ENCODE peak calls at places on chromosomes 12 and 14, in four cellular contexts. One of them, this sample, is unnamed.

GRCh38 chr12:48882972-48883304 is 17.3 kb upstream of the RND1 start:
- DNase-seq in upper lobe of left lung: no peak
- DNase-seq in ovary: no peak
- DNase-seq in tibial nerve: no peak
- DNase-seq in this sample: no peak

GRCh38 chr12:78571953-78572352 is 292.6 kb upstream of the SYT1 start:
- DNase-seq in upper lobe of left lung: no peak
- DNase-seq in ovary: peak
- DNase-seq in tibial nerve: no peak
- DNase-seq in this sample: no peak

GRCh38 chr14:60183724-60184596 is 18.8 kb upstream of the DHRS7 start:
- DNase-seq in upper lobe of left lung: no peak
- DNase-seq in ovary: no peak
- DNase-seq in tibial nerve: no peak
- DNase-seq in this sample: no peak

GRCh38 chr12:44709166-44709565 is 166.9 kb downstream of the NELL2 start:
- DNase-seq in upper lobe of left lung: no peak
- DNase-seq in ovary: no peak
- DNase-seq in tibial nerve: no peak
- DNase-seq in this sample: no peak

GRCh38 chr12:32896438-32897275 is at the start of gene PKP2:
- DNase-seq in upper lobe of left lung: peak
- DNase-seq in ovary: peak
- DNase-seq in tibial nerve: no peak
- DNase-seq in this sample: no peak

GRCh38 chr12:121282072-121282742 is 14.3 kb downstream of the CAMKK2 start:
- DNase-seq in upper lobe of left lung: no peak
- DNase-seq in ovary: no peak
- DNase-seq in tibial nerve: no peak
- DNase-seq in this sample: no peak

GRCh38 chr14:21168055-21168454 is 12.2 kb upstream of the OR5AU1 start:
- DNase-seq in upper lobe of left lung: no peak
- DNase-seq in ovary: no peak
- DNase-seq in tibial nerve: no peak
- DNase-seq in this sample: no peak

GRCh38 chr14:105710119-105711057 is 184.0 kb downstream of the TMEM121 start:
- DNase-seq in upper lobe of left lung: no peak
- DNase-seq in ovary: no peak
- DNase-seq in tibial nerve: no peak
- DNase-seq in this sample: no peak

GRCh38 chr12:81573228-81573627 is 185.9 kb downstream of the PPFIA2 start:
- DNase-seq in upper lobe of left lung: no peak
- DNase-seq in ovary: no peak
- DNase-seq in tibial nerve: no peak
- DNase-seq in this sample: no peak

GRCh38 chr14:101491841-101492240 is 69.5 kb upstream of the DIO3 start:
- DNase-seq in upper lobe of left lung: no peak
- DNase-seq in ovary: no peak
- DNase-seq in tibial nerve: peak
- DNase-seq in this sample: no peak

GRCh38 chr12:52632656-52633055 is 14.3 kb upstream of the KRT73 start:
- DNase-seq in upper lobe of left lung: no peak
- DNase-seq in ovary: no peak
- DNase-seq in tibial nerve: no peak
- DNase-seq in this sample: no peak

GRCh38 chr12:101490286-101490920 is 15.3 kb downstream of the SPIC start:
- DNase-seq in upper lobe of left lung: peak
- DNase-seq in ovary: no peak
- DNase-seq in tibial nerve: no peak
- DNase-seq in this sample: no peak

GRCh38 chr12:121810234-121810817 is 6.5 kb downstream of the SETD1B start:
- DNase-seq in upper lobe of left lung: no peak
- DNase-seq in ovary: peak
- DNase-seq in tibial nerve: no peak
- DNase-seq in this sample: no peak

GRCh38 chr14:55771242-55772025 is 191.4 kb downstream of the KTN1 start:
- DNase-seq in upper lobe of left lung: no peak
- DNase-seq in ovary: no peak
- DNase-seq in tibial nerve: no peak
- DNase-seq in this sample: no peak
- TF ChIP-seq EP300 in upper lobe of left lung: no peak
- TF ChIP-seq EP300 in ovary: no peak
- TF ChIP-seq EP300 in tibial nerve: no peak
- TF ChIP-seq EP300 in this sample: no peak

DNA sequence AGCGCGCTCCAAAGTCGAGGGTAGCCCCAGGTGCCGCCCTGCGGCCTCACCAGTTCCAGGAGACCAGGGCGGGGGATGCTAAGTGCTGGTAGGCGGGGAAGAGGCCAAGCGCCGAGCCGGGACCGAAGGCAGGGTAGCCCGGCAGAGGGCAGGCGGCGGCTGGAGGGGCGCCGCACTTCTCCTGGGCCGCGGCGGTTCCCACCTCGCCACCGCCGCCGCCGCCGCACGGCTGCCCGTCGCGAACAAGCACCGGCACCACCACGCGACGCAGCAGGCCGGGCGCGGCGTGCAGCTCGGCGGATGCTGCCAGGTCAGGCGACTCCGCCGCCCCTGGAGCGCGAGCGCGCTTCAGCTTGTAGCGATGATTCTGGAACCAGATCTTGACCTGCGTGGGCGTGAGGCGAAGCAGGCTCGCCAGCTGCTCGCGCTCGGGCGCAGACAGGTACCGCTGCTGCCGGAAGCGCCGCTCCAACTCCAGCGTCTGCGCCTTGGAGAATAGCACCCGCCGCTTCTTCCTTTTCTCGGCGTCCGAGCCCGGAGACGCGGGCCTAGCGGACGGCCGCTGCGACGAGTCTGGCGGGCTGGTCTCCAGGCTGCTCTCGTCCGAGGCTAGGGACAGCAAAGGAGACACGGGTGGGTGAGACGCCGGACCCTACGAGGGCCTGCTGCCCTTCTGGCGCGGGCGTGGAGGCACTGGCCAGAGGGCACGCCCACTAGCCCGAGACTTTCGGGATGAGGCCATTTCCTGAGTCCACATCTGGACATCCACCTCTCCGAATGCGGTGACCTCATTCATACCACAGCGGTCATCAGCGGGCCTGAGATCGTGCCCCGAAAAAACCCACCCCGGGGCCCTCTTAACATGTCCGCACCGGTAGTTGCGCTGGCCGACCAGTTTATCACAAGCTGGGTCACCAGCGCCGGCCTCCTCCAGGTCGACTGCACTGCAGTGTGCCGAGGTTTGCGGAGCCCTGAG is 1.3 kb downstream of the NKX2-8 start:
- DNase-seq in upper lobe of left lung: peak
- DNase-seq in ovary: no peak
- DNase-seq in tibial nerve: no peak
- DNase-seq in this sample: no peak
- TF ChIP-seq EP300 in upper lobe of left lung: no peak
- TF ChIP-seq EP300 in ovary: no peak
- TF ChIP-seq EP300 in tibial nerve: no peak
- TF ChIP-seq EP300 in this sample: no peak

DNA sequence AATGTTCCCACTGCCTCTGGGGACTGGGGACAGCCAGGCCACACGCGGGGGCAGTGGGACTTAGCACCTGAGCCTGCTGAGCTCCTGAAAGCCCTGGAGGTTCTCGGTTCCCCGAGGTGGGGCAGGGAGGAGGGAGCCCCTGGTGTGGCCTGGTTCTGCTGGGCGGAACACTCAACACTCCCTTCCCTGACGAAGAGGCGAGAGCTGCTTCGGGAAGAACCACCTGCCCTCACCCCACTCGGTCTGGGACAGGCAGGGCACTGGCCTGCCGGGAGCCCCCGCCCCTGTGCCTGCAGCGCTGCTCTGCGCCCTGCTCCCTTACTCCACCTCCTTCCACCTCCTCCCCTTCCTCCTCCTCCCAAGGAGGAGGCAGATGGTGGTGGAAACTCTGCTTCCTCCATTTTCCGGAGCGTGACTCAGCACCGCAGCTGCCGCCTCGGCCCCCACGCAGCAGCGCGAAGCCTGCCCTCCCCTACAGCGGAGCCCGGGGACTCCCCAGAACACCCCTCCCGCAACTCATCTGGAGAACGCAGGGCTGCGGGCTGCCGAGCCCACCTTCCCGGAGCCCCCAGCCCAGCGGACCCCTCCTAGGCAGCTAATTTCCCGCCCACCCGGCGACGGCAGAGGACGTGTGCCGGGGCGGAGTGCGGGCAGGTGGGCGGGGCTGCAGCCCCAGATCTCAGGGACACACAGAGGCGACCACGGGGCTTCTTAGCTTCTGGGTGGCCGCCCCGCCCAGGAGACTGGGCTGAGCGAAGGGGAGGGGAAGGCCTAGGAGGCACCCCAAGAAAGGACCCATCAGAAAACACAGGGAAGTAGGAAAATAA is 11.7 kb upstream of the INF2 start:
- DNase-seq in upper lobe of left lung: peak
- DNase-seq in ovary: peak
- DNase-seq in tibial nerve: peak
- DNase-seq in this sample: peak
- TF ChIP-seq EP300 in upper lobe of left lung: peak
- TF ChIP-seq EP300 in ovary: no peak
- TF ChIP-seq EP300 in tibial nerve: peak
- TF ChIP-seq EP300 in this sample: no peak

GRCh38 chr12:89345830-89346740 is 6.2 kb downstream of the DUSP6 start:
- DNase-seq in upper lobe of left lung: peak
- DNase-seq in ovary: no peak
- DNase-seq in tibial nerve: no peak
- DNase-seq in this sample: no peak
- TF ChIP-seq EP300 in upper lobe of left lung: no peak
- TF ChIP-seq EP300 in ovary: no peak
- TF ChIP-seq EP300 in tibial nerve: no peak
- TF ChIP-seq EP300 in this sample: no peak

This sample was measured in esophagus muscularis mucosa.